ENCODE peak calls at places on chromosomes 11 and 22, in seven cellular contexts. D, N, X, K, E, G and V are unnamed samples.

GRCh38 chr11:23021287-23021863 is 161.1 kb upstream of the CCDC179 start:
- DNase-seq in D (peak; percentile 35), N (no peak), X (no peak), K (peak; percentile 15), E (no peak), G (peak; percentile 46), V (no peak)

GRCh38 chr22:47599753-47600152 is 837.3 kb downstream of the TBC1D22A start:
- DNase-seq in D (no peak), N (no peak), X (no peak), K (no peak), E (no peak), G (no peak), V (no peak)

GRCh38 chr11:86205415-86206268 is 38.9 kb upstream of the EED start:
- DNase-seq in D (no peak), N (no peak), X (no peak), K (no peak), E (no peak), G (no peak), V (no peak)

GRCh38 chr11:134049303-134049702 is 19.6 kb upstream of the JAM3 start:
- DNase-seq in D (no peak), N (no peak), X (no peak), K (no peak), E (no peak), G (no peak), V (no peak)

GRCh38 chr11:95076416-95076815 is 9.7 kb downstream of the SRSF8 start:
- DNase-seq in D (no peak), N (peak; percentile 64), X (no peak), K (no peak), E (no peak), G (peak; percentile 23), V (no peak)

GRCh38 chr11:12243511-12243910 is 133.1 kb downstream of the MICAL2 start:
- DNase-seq in D (no peak), N (no peak), X (no peak), K (no peak), E (no peak), G (no peak), V (no peak)

GRCh38 chr11:66050581-66051231 is 1.5 kb upstream of the SF3B2 start:
- DNase-seq in D (no peak), N (no peak), X (no peak), K (no peak), E (no peak), G (no peak), V (no peak)

GRCh38 chr11:129163714-129164164 is 28.4 kb downstream of the ARHGAP32 start:
- DNase-seq in D (no peak), N (peak; percentile 54), X (no peak), K (no peak), E (no peak), G (no peak), V (no peak)

GRCh38 chr11:117816151-117816741 is 8.3 kb downstream of the FXYD2 start:
- DNase-seq in D (no peak), N (no peak), X (no peak), K (peak; percentile 59), E (peak; percentile 96), G (peak; percentile 79), V (no peak)

GRCh38 chr11:40274017-40274416 is 1185.4 kb downstream of the LRRC4C start:
- DNase-seq in D (no peak), N (peak; percentile 63), X (no peak), K (no peak), E (no peak), G (no peak), V (no peak)

GRCh38 chr22:37126383-37126782 is 16.9 kb upstream of the TMPRSS6 start:
- DNase-seq in D (peak; percentile 36), N (no peak), X (no peak), K (no peak), E (no peak), G (no peak), V (no peak)

GRCh38 chr11:36469881-36470802 is 39.9 kb downstream of the TRAF6 start:
- DNase-seq in D (no peak), N (peak; percentile 12), X (no peak), K (no peak), E (no peak), G (no peak), V (no peak)

GRCh38 chr22:47163876-47164513 is 401.5 kb downstream of the TBC1D22A start:
- DNase-seq in D (no peak), N (no peak), X (peak; percentile 48), K (peak; percentile 9), E (peak; percentile 76), G (peak; percentile 12), V (peak; percentile 16)

GRCh38 chr11:60307507-60308195 is 19.4 kb upstream of the MS4A6E start:
- DNase-seq in D (no peak), N (peak; percentile 41), X (no peak), K (no peak), E (no peak), G (no peak), V (no peak)

GRCh38 chr22:29830585-29830984 is 7.5 kb downstream of the ASCC2 start:
- DNase-seq in D (no peak), N (no peak), X (no peak), K (no peak), E (no peak), G (no peak), V (no peak)

GRCh38 chr22:49724030-49724892 is 103.4 kb downstream of the BRD1 start:
- DNase-seq in D (no peak), N (no peak), X (peak; percentile 44), K (no peak), E (no peak), G (no peak), V (no peak)

GRCh38 chr11:96341237-96342130 is 1.5 kb downstream of the MAML2 start:
- DNase-seq in D (peak; percentile 46), N (peak; percentile 46), X (peak; percentile 62), K (no peak), E (peak; percentile 86), G (peak; percentile 28), V (no peak)

GRCh38 chr11:94449437-94449836 is 44.2 kb downstream of the MRE11 start:
- DNase-seq in D (no peak), N (peak; percentile 94), X (no peak), K (no peak), E (no peak), G (no peak), V (no peak)

DNA sequence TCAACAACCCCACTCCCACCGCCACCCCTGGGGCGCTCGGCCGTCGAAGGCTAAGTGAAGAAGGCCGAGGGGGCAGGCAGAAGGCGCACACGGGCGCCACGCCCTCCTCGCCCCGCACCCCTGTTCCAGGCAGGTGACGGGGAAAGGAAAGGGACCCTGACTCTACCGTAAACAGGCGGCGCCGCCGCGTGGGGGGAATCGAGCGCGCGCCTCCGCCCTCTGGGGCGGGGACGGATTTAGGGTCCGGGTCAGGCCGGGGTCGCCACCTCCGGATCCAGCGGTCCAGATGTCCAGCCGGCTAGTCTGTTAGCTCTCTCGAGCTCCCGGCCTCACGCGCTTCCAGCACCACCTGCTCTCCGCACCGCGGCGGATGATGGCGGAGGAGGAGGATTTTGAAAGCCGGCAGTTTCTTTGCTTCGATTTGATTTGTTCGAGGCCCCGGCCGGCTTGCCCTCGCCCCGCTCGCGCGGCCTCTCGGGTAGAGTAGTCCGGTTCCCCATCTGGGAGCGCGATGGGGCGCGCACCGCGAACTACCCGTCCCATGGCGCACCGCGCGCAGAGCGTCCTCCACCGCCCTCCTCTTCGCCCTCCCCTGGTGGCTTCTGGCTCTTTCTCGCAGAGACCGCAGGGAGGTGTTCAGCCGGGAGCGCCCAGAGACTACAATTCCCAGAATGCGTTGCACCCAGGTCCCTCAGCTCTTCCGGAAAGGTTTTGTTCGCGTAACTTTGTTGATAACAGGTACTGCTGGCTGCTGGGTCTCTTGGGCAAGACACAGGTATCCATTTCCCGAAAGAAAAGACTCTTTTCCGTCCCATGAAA is at the start of gene RANGAP1:
- DNase-seq in D (peak; percentile 99), N (peak; percentile 99), X (peak; percentile 96), K (peak; percentile 95), E (peak; percentile 99), G (peak; percentile 99), V (peak; percentile 82)
- TF ChIP-seq CTCF in D (no peak), N (no peak), X (no peak), K (peak; percentile 30), E (no peak), G (no peak), V (no peak)

DNA sequence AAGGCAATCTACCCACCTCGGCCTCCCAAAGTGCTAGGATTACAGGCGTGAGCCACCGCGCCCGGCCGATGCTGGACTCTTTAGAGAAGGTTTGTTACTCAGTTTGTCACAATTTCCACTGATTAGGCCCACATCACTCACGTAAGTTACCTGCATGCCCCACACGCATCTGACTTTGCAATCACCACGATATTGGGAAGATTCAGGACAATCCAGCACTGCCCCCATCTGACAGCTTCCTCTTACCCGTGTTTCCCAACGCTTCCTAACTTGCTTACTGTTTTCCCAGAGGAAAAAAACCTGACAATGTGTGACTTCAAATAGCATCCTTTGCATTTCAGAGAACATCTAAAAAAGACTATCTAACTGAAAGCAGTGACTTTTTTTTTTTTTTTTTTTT is 21.8 kb upstream of the EIF3M start:
- DNase-seq in D (no peak), N (no peak), X (no peak), K (no peak), E (no peak), G (no peak), V (no peak)
- TF ChIP-seq CTCF in D (no peak), N (no peak), X (no peak), K (no peak), E (peak; percentile 14), G (no peak), V (no peak)

DNA sequence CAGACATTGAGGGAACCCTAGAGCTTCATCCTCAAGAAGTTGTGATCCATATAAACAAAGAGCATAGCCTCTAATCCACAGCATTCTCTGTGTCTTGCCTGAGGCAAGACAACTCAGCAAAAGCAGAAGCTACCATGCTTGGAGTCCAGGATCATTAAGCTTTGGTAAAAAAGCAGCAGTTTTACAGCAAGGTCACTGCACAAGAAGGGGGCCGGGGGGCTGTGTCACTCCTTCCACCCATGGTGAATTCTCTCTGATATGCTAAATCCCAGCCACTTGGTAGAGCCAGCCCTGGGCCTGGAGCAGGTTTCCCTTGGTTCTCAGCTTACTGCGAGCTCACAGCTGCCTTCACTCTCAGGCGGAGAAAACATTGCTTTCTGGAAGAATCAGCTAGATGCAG is 144.7 kb downstream of the TENM4 start:
- DNase-seq in D (no peak), N (no peak), X (no peak), K (no peak), E (no peak), G (no peak), V (no peak)
- TF ChIP-seq CTCF in D (no peak), N (no peak), X (no peak), K (no peak), E (no peak), G (no peak), V (no peak)

GRCh38 chr11:45017329-45017728 is 66.6 kb upstream of the TP53I11 start:
- DNase-seq in D (peak; percentile 52), N (no peak), X (no peak), K (no peak), E (no peak), G (no peak), V (no peak)
- TF ChIP-seq CTCF in D (peak; percentile 43), N (no peak), X (no peak), K (no peak), E (no peak), G (no peak), V (no peak)

GRCh38 chr11:34308821-34309585 is 48.8 kb downstream of the ABTB2 start:
- DNase-seq in D (no peak), N (no peak), X (no peak), K (no peak), E (no peak), G (no peak), V (no peak)
- TF ChIP-seq CTCF in D (no peak), N (no peak), X (no peak), K (no peak), E (no peak), G (no peak), V (no peak)